ENCODE peak calls at places on chromosomes 13 and 19, in five cellular contexts. P is activated CD4-positive, alpha-beta T cell treated with anti-CD3 and anti-CD28 coated beads for 1 hour; E is NCI-H1092; J is neuronal stem cell; U is NCI-H2029. O is an unnamed sample.

GRCh38 chr13:104650426-104650825 is 1584.2 kb upstream of the SLC10A2 start:
- DNase-seq in P (no peak), E (no peak), J (no peak), U (no peak), O (no peak)

GRCh38 chr19:28324275-28325060 is 888.5 kb downstream of the UQCRFS1 start:
- DNase-seq in P (no peak), E (no peak), J (no peak), U (no peak), O (no peak)

GRCh38 chr13:68023838-68024581 is 793.9 kb upstream of the PCDH9 start:
- DNase-seq in P (no peak), E (no peak), J (no peak), U (no peak), O (no peak)

GRCh38 chr13:50678464-50679162 is 164.9 kb downstream of the DLEU7 start:
- DNase-seq in P (no peak), E (no peak), J (no peak), U (no peak), O (peak; percentile 93)

GRCh38 chr19:35309481-35310279 is 17.7 kb downstream of the MAG start:
- DNase-seq in P (no peak), E (no peak), J (no peak), U (no peak), O (no peak)

GRCh38 chr13:22369840-22370239 is 699.0 kb downstream of the FGF9 start:
- DNase-seq in P (no peak), E (no peak), J (no peak), U (no peak), O (no peak)

GRCh38 chr13:91601807-91602206 is 203.4 kb downstream of the GPC5 start:
- DNase-seq in P (no peak), E (no peak), J (no peak), U (no peak), O (no peak)

GRCh38 chr19:2215281-2215751 is 20.8 kb downstream of the PLEKHJ1 start:
- DNase-seq in P (peak; percentile 33), E (no peak), J (no peak), U (no peak), O (no peak)

GRCh38 chr13:24270639-24271131 is 38.7 kb upstream of the C1QTNF9 start:
- DNase-seq in P (peak; percentile 46), E (no peak), J (no peak), U (no peak), O (peak; percentile 39)

GRCh38 chr19:40177286-40178070 is 13.7 kb upstream of the MAP3K10 start:
- DNase-seq in P (no peak), E (no peak), J (no peak), U (no peak), O (no peak)

GRCh38 chr13:39433705-39434104 is 169.3 kb downstream of the LHFPL6 start:
- DNase-seq in P (no peak), E (no peak), J (no peak), U (no peak), O (no peak)

GRCh38 chr19:46372901-46373572 is 26.1 kb downstream of the PPP5C start:
- DNase-seq in P (no peak), E (no peak), J (peak; percentile 11), U (no peak), O (peak; percentile 6)

GRCh38 chr19:22052644-22053013 is 345 bp downstream of the ZNF257 start:
- DNase-seq in P (no peak), E (no peak), J (no peak), U (peak; percentile 66), O (no peak)

GRCh38 chr19:49081273-49081672 is 4.0 kb upstream of the SNRNP70 start:
- DNase-seq in P (no peak), E (no peak), J (no peak), U (no peak), O (no peak)

GRCh38 chr19:19459707-19460251 is 54.3 kb downstream of the GATAD2A start:
- DNase-seq in P (peak; percentile 53), E (no peak), J (no peak), U (no peak), O (peak; percentile 83)

GRCh38 chr13:98014766-98015165 is 61.3 kb downstream of the IPO5 start:
- DNase-seq in P (no peak), E (no peak), J (no peak), U (no peak), O (peak; percentile 48)

GRCh38 chr13:77697208-77698103 is at the start of gene SLAIN1:
- DNase-seq in P (peak; percentile 73), E (peak; percentile 87), J (peak; percentile 85), U (peak; percentile 34), O (no peak)

O was measured in A172.